ENCODE peak calls at places on chromosomes 16 and 17, in four cellular contexts. L is AG08395, W is NCI-H1930, K is transverse colon. J is an unnamed sample.

GRCh38 chr17:78075545-78075944 is 53.0 kb downstream of the TMC6 start:
- DNase-seq in W (no peak), K (no peak), L (no peak), J (no peak)

GRCh38 chr16:22075043-22075757 is 17.1 kb upstream of the VWA3A start:
- DNase-seq in K (no peak), W (no peak), L (no peak), J (no peak)

GRCh38 chr17:68103148-68103547 is 67.6 kb downstream of the KPNA2 start:
- DNase-seq in W (no peak), L (no peak), K (no peak), J (no peak)

GRCh38 chr17:49487202-49487601 is 7.9 kb upstream of the NGFR start:
- DNase-seq in K (no peak), L (no peak), W (no peak), J (no peak)

GRCh38 chr17:8185580-8186445 is 4.2 kb downstream of the BORCS6 start:
- DNase-seq in L (peak), K (peak), W (peak), J (peak)

GRCh38 chr16:57167951-57168350 is 17.9 kb downstream of the PSME3IP1 start:
- DNase-seq in L (peak), W (no peak), K (no peak), J (peak)

GRCh38 chr16:77784441-77785356 is 3.7 kb upstream of the VAT1L start:
- DNase-seq in L (no peak), W (no peak), K (no peak), J (no peak)

GRCh38 chr17:74671031-74671771 is 41.5 kb downstream of the CD300LF start:
- DNase-seq in L (peak), W (no peak), K (peak), J (peak)

GRCh38 chr16:8678068-8678927 is 3.9 kb downstream of the ABAT start:
- DNase-seq in W (no peak), K (no peak), L (peak), J (no peak)

GRCh38 chr16:19505600-19506303 is 16.1 kb downstream of the GDE1 start:
- DNase-seq in W (no peak), K (no peak), L (peak), J (no peak)

GRCh38 chr17:65564793-65565192 is 3.3 kb upstream of the AXIN2 start:
- DNase-seq in K (no peak), W (no peak), L (no peak), J (no peak)

GRCh38 chr17:41528959-41529353 is 848 bp upstream of the KRT19 start:
- DNase-seq in L (no peak), K (peak), W (no peak), J (no peak)

GRCh38 chr17:28228109-28228840 is 90.7 kb upstream of the TMEM97 start:
- DNase-seq in W (no peak), L (no peak), K (no peak), J (peak)

GRCh38 chr17:79160980-79161621 is 86.5 kb downstream of the ENGASE start:
- DNase-seq in W (no peak), K (no peak), L (no peak), J (peak)

GRCh38 chr16:64238576-64238975 is 883.3 kb downstream of the CDH11 start:
- DNase-seq in W (no peak), K (no peak), L (peak), J (no peak)

J was measured in Kasumi-1.